ENCODE peak calls at places on chromosomes 4 and X, in ten cellular contexts. J, I, B, H, L, O, G, N, D and C are unnamed samples.

GRCh38 chr4:167177925-167178324 is 56.4 kb downstream of the SPOCK3 start:
- DNase-seq in J (no peak), I (no peak), B (no peak), H (no peak), L (no peak), O (no peak), G (no peak), N (no peak), D (no peak), C (no peak)

GRCh38 chrX:4547218-4547836 is 833.9 kb upstream of the PRKX start:
- DNase-seq in J (no peak), I (peak), B (peak), H (no peak), L (peak), O (peak), G (no peak), N (peak), D (peak), C (no peak)

GRCh38 chr4:59553739-59554126 is 1646.4 kb upstream of the ADGRL3 start:
- DNase-seq in J (peak), I (peak), B (peak), H (no peak), L (peak), O (no peak), G (no peak), N (no peak), D (peak), C (no peak)

GRCh38 chr4:109998867-109999303 is 86.2 kb downstream of the EGF start:
- DNase-seq in J (peak), I (peak), B (peak), H (no peak), L (peak), O (peak), G (no peak), N (peak), D (peak), C (no peak)

GRCh38 chrX:78652971-78653822 is 5.9 kb downstream of the RTL3 start:
- DNase-seq in J (no peak), I (peak), B (peak), H (no peak), L (peak), O (no peak), G (no peak), N (no peak), D (peak), C (no peak)

GRCh38 chrX:13194291-13195103 is 125.4 kb downstream of the ATXN3L start:
- DNase-seq in J (no peak), I (peak), B (peak), H (no peak), L (no peak), O (no peak), G (no peak), N (no peak), D (peak), C (no peak)

GRCh38 chr4:105059337-105059736 is 87.3 kb upstream of the TET2 start:
- DNase-seq in J (no peak), I (no peak), B (peak), H (no peak), L (peak), O (no peak), G (no peak), N (no peak), D (peak), C (no peak)

GRCh38 chrX:111581086-111581485 is 69.6 kb downstream of the SERTM2 start:
- DNase-seq in J (no peak), I (no peak), B (no peak), H (no peak), L (no peak), O (no peak), G (no peak), N (no peak), D (no peak), C (no peak)

GRCh38 chr4:40909363-40909876 is 159.7 kb downstream of the NSUN7 start:
- DNase-seq in J (peak), I (no peak), B (peak), H (no peak), L (peak), O (no peak), G (no peak), N (no peak), D (peak), C (no peak)

GRCh38 chr4:48033825-48034413 is 17.3 kb downstream of the NIPAL1 start:
- DNase-seq in J (peak), I (peak), B (peak), H (no peak), L (peak), O (no peak), G (no peak), N (no peak), D (peak), C (no peak)

GRCh38 chrX:4670606-4671005 is 957.2 kb upstream of the PRKX start:
- DNase-seq in J (no peak), I (no peak), B (no peak), H (no peak), L (no peak), O (no peak), G (no peak), N (no peak), D (peak), C (no peak)

GRCh38 chrX:116667346-116667745 is 204.6 kb upstream of the CT83 start:
- DNase-seq in J (no peak), I (no peak), B (no peak), H (no peak), L (no peak), O (no peak), G (no peak), N (no peak), D (no peak), C (no peak)

GRCh38 chr4:182338059-182338458 is 94.9 kb downstream of the TENM3 start:
- DNase-seq in J (no peak), I (no peak), B (peak), H (no peak), L (peak), O (no peak), G (no peak), N (no peak), D (no peak), C (no peak)

GRCh38 chr4:3868146-3868840 is 102.1 kb downstream of the ADRA2C start:
- DNase-seq in J (no peak), I (no peak), B (no peak), H (no peak), L (no peak), O (peak), G (peak), N (no peak), D (peak), C (no peak)

GRCh38 chr4:183610033-183610432 is 49.0 kb downstream of the RWDD4 start:
- DNase-seq in J (peak), I (peak), B (no peak), H (no peak), L (peak), O (no peak), G (no peak), N (no peak), D (no peak), C (no peak)

GRCh38 chr4:57100979-57101629 is 9.1 kb downstream of the IGFBP7 start:
- DNase-seq in J (no peak), I (peak), B (no peak), H (no peak), L (no peak), O (no peak), G (no peak), N (no peak), D (no peak), C (no peak)

DNA sequence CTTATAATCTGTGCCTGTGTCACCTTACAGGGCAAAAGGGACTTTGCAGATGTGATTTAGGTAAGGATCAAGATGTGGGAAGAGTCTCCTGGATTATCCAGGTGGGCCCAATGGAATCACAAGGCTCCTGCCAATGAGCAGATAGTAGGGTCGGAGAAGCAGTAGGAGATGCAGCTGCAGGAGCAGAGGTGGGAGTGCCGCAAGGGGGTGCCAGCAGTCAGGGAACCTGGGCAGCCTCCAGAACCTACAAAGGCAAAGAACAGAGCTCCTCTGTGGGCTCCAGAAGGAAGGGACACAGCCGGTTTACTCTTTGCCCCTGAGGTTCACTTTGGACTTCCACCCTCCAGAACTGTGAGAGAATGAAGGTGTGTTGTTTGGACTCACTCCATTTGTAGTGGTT is 318.6 kb downstream of the EVC2 start:
- DNase-seq in J (no peak), I (no peak), B (no peak), H (no peak), L (no peak), O (no peak), G (no peak), N (no peak), D (no peak), C (no peak)
- TF ChIP-seq CTCF in J (no peak), I (no peak), B (no peak), H (no peak), L (no peak), O (no peak), G (no peak), N (no peak), D (no peak), C (no peak)

GRCh38 chrX:10892605-10893225 is 218.4 kb upstream of the HCCS start:
- DNase-seq in J (no peak), I (no peak), B (no peak), H (no peak), L (no peak), O (no peak), G (no peak), N (no peak), D (no peak), C (no peak)
- TF ChIP-seq CTCF in J (no peak), I (no peak), B (no peak), H (no peak), L (no peak), O (no peak), G (no peak), N (no peak), D (no peak), C (no peak)

GRCh38 chr4:186726150-186726439 is 2.4 kb upstream of the FAT1 start:
- DNase-seq in J (no peak), I (no peak), B (no peak), H (no peak), L (no peak), O (no peak), G (no peak), N (no peak), D (no peak), C (no peak)
- TF ChIP-seq CTCF in J (no peak), I (no peak), B (no peak), H (no peak), L (no peak), O (no peak), G (no peak), N (no peak), D (no peak), C (no peak)

GRCh38 chr4:154497901-154498300 is 6.3 kb upstream of the DCHS2 start:
- DNase-seq in J (no peak), I (no peak), B (no peak), H (peak), L (no peak), O (no peak), G (no peak), N (no peak), D (no peak), C (no peak)

GRCh38 chr4:154507170-154507569 is 15.6 kb upstream of the DCHS2 start:
- DNase-seq in J (peak), I (no peak), B (peak), H (no peak), L (no peak), O (no peak), G (no peak), N (no peak), D (peak), C (no peak)

GRCh38 chr4:154506253-154506652 is 14.7 kb upstream of the DCHS2 start:
- DNase-seq in J (no peak), I (peak), B (peak), H (no peak), L (peak), O (peak), G (no peak), N (no peak), D (peak), C (no peak)

DNA sequence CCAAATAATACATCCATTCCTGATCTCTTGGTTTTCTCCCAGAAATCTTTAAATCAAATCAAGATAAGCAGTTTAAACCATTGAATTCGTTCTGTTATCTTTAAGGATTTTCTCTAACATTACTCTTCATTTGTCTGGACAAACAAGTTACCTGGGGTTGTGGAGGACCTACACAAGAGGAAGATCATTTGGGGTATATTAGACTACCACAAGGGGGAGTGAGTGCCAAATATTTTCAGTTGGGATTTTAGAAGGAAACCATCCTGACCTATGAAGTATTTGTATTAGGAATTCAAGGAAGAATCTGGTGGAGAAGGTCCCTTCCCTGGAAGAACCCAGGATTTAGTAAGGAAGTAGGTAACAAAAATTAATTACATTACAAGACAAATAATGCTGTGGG is 12.0 kb upstream of the DCHS2 start:
- DNase-seq in J (peak), I (peak), B (peak), H (no peak), L (peak), O (no peak), G (no peak), N (no peak), D (peak), C (no peak)
- TF ChIP-seq CTCF in J (peak), I (peak), B (peak), H (peak), L (peak), O (peak), G (no peak), N (peak), D (peak), C (peak)